ENCODE peak calls at places on chromosomes 12 and 14, in five cellular contexts. T is hepatocyte; K is CD4-positive, CD25-positive, alpha-beta regulatory T cell; F is mesendoderm; W is heart right ventricle. L is an unnamed sample.

GRCh38 chr12:108768591-108769500 is 37.5 kb upstream of the CORO1C start:
- DNase-seq in T (peak; percentile 75), K (no peak), F (peak; percentile 78), W (peak; percentile 64), L (peak; percentile 39)

GRCh38 chr14:90288646-90289355 is 32.4 kb downstream of the PSMC1 start:
- DNase-seq in T (no peak), K (no peak), F (no peak), W (peak; percentile 19), L (peak; percentile 36)

GRCh38 chr14:22767323-22767589 is 768 bp downstream of the OXA1L start:
- DNase-seq in T (no peak), K (no peak), F (no peak), W (no peak), L (no peak)

GRCh38 chr14:56805201-56805991 is 4.9 kb downstream of the OTX2 start:
- DNase-seq in T (no peak), K (no peak), F (peak; percentile 98), W (no peak), L (no peak)

GRCh38 chr12:93128332-93128707 is 199.2 kb upstream of the EEA1 start:
- DNase-seq in T (no peak), K (no peak), F (no peak), W (peak; percentile 21), L (no peak)

GRCh38 chr12:64675795-64676194 is 65.5 kb downstream of the RASSF3 start:
- DNase-seq in T (no peak), K (no peak), F (no peak), W (no peak), L (peak; percentile 82)

GRCh38 chr12:58882796-58883195 is 37.5 kb downstream of the LRIG3 start:
- DNase-seq in T (no peak), K (no peak), F (no peak), W (no peak), L (no peak)

GRCh38 chr14:91149462-91149861 is 35.6 kb downstream of the DGLUCY start:
- DNase-seq in T (peak; percentile 83), K (no peak), F (no peak), W (no peak), L (no peak)

GRCh38 chr14:58805057-58805456 is 167.3 kb downstream of the DACT1 start:
- DNase-seq in T (no peak), K (no peak), F (no peak), W (no peak), L (no peak)

GRCh38 chr14:67411820-67412421 is at the start of gene PLEK2:
- DNase-seq in T (peak; percentile 38), K (peak; percentile 16), F (no peak), W (peak; percentile 52), L (peak; percentile 24)

GRCh38 chr14:101060171-101060601 is 156.7 kb upstream of the RTL1 start:
- DNase-seq in T (no peak), K (no peak), F (no peak), W (no peak), L (peak; percentile 28)

GRCh38 chr14:95703805-95704204 is 10.1 kb downstream of the TCL1A start:
- DNase-seq in T (no peak), K (no peak), F (no peak), W (no peak), L (no peak)

GRCh38 chr12:112988224-112988623 is 9.9 kb downstream of the OAS2 start:
- DNase-seq in T (no peak), K (no peak), F (no peak), W (no peak), L (no peak)

GRCh38 chr12:14315501-14315900 is 50.0 kb upstream of the ATF7IP start:
- DNase-seq in T (no peak), K (no peak), F (no peak), W (no peak), L (no peak)

GRCh38 chr14:99179506-99179905 is 92.5 kb downstream of the BCL11B start:
- DNase-seq in T (no peak), K (no peak), F (no peak), W (no peak), L (no peak)

GRCh38 chr12:67669925-67670631 is 21.5 kb downstream of the DYRK2 start:
- DNase-seq in T (no peak), K (no peak), F (peak; percentile 18), W (no peak), L (no peak)

GRCh38 chr12:27821259-27821973 is 41.4 kb upstream of the MANSC4 start:
- DNase-seq in T (peak; percentile 82), K (peak; percentile 16), F (peak; percentile 84), W (no peak), L (no peak)

GRCh38 chr12:42143401-42144173 is 1.1 kb downstream of the GXYLT1 start:
- DNase-seq in T (peak; percentile 20), K (no peak), F (peak; percentile 5), W (no peak), L (no peak)

GRCh38 chr12:111033281-111034147 is 113.1 kb upstream of the MYL2 start:
- DNase-seq in T (peak; percentile 17), K (no peak), F (peak; percentile 59), W (no peak), L (no peak)

GRCh38 chr12:15404485-15404884 is 82.2 kb downstream of the PTPRO start:
- DNase-seq in T (no peak), K (no peak), F (no peak), W (no peak), L (no peak)

GRCh38 chr12:3133410-3133793 is 56.2 kb downstream of the TSPAN9 start:
- DNase-seq in T (no peak), K (no peak), F (no peak), W (no peak), L (no peak)

GRCh38 chr12:109863961-109864712 is 16.2 kb downstream of the GLTP start:
- DNase-seq in T (peak; percentile 40), K (no peak), F (peak; percentile 55), W (no peak), L (no peak)

GRCh38 chr14:74362361-74362915 is 14.2 kb downstream of the VRTN start:
- DNase-seq in T (peak; percentile 87), K (peak; percentile 37), F (peak; percentile 95), W (peak; percentile 77), L (peak; percentile 69)

GRCh38 chr12:54215990-54216579 is 27.3 kb upstream of the SMUG1 start:
- DNase-seq in T (peak; percentile 39), K (peak; percentile 40), F (peak; percentile 31), W (peak; percentile 30), L (peak; percentile 40)

GRCh38 chr12:75170786-75171185 is 38.9 kb downstream of the KCNC2 start:
- DNase-seq in T (no peak), K (no peak), F (no peak), W (no peak), L (no peak)

GRCh38 chr12:71548906-71549305 is 109.3 kb downstream of the LGR5 start:
- DNase-seq in T (no peak), K (no peak), F (no peak), W (no peak), L (no peak)

GRCh38 chr14:104591031-104591430 is 11.5 kb downstream of the C14orf180 start:
- DNase-seq in T (no peak), K (no peak), F (no peak), W (peak; percentile 10), L (peak; percentile 22)
- H3K4me3 ChIP-seq in T (no peak overlapping the region), K (no peak overlapping the region), F (no peak overlapping the region), W (no peak overlapping the region), L (no peak overlapping the region)

GRCh38 chr12:52063986-52064649 is 5.7 kb upstream of the ATG101 start:
- DNase-seq in T (no peak), K (no peak), F (no peak), W (peak; percentile 80), L (peak; percentile 79)

GRCh38 chr12:52060498-52061177 is 9.1 kb upstream of the ATG101 start:
- DNase-seq in T (no peak), K (no peak), F (no peak), W (no peak), L (no peak)

GRCh38 chr12:52063081-52063985 is 6.4 kb upstream of the ATG101 start:
- DNase-seq in T (no peak), K (no peak), F (no peak), W (peak; percentile 68), L (peak; percentile 68)

GRCh38 chr12:52061470-52062166 is 8.2 kb upstream of the ATG101 start:
- DNase-seq in T (no peak), K (no peak), F (no peak), W (peak; percentile 21), L (no peak)

GRCh38 chr12:52062167-52063080 is 7.4 kb upstream of the ATG101 start:
- DNase-seq in T (no peak), K (no peak), F (no peak), W (no peak), L (no peak)
- H3K27ac ChIP-seq in T (no peak overlapping the region), K (no peak overlapping the region), F (no peak overlapping the region), W (peak overlapping the region; percentile 70), L (peak overlapping the region; percentile 69)

GRCh38 chr14:73057939-73058223 is 453 bp upstream of the RBM25 start:
- DNase-seq in T (no peak), K (no peak), F (no peak), W (no peak), L (no peak)

GRCh38 chr14:73058923-73059311 is 583 bp downstream of the RBM25 start:
- DNase-seq in T (peak; percentile 49), K (no peak), F (peak; percentile 68), W (no peak), L (no peak)

GRCh38 chr14:73055251-73055650 is 3.1 kb upstream of the RBM25 start:
- DNase-seq in T (no peak), K (no peak), F (no peak), W (no peak), L (no peak)

GRCh38 chr14:73059326-73059725 is 992 bp downstream of the RBM25 start:
- DNase-seq in T (peak; percentile 51), K (no peak), F (no peak), W (no peak), L (no peak)

GRCh38 chr14:73058224-73058922 is at the start of gene RBM25:
- DNase-seq in T (peak; percentile 98), K (peak; percentile 90), F (peak; percentile 100), W (peak; percentile 93), L (peak; percentile 95)
- H3K36me3 ChIP-seq in T (no peaks in the 10 kb centered on the region), K (peaks cover 12% of the 10 kb centered on the region), F (no peaks in the 10 kb centered on the region), W (no peaks in the 10 kb centered on the region), L (peaks cover 4% of the 10 kb centered on the region)

DNA sequence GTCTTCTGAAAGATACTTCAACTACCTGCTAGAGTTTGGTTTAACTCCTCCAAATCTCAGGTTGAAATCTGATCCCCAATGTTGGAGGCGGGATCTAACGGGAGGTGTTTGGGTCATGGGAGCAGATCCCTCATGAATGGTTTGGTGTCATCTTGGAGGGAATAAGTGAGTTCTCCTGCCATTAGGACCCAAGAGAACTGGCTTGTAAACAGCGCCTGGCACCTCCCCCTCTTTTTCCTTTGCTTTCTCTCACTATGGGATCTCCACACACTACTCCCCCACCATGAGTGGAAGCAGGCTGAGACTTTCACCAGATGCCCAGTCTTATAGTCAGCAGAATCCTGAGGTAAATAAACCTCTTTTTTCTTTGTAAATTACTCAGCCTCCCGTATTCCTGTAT is 2.5 kb downstream of the CNIH1 start:
- DNase-seq in T (no peak), K (no peak), F (peak; percentile 64), W (no peak), L (no peak)
- H3K4me3 ChIP-seq in T (no peak overlapping the region), K (no peak overlapping the region), F (no peak overlapping the region), W (no peak overlapping the region), L (no peak overlapping the region)

GRCh38 chr12:106113446-106114083 is 25.2 kb downstream of the NUAK1 start:
- DNase-seq in T (no peak), K (no peak), F (no peak), W (no peak), L (no peak)
- H3K27ac ChIP-seq in T (no peak overlapping the region), K (no peak overlapping the region), F (no peak overlapping the region), W (peak overlapping the region; percentile 84), L (peak overlapping the region; percentile 99)

L was measured in heart left ventricle.